ENCODE peak calls at places on chromosomes 12 and 14, in four cellular contexts. One of them, this sample, is unnamed.

GRCh38 chr14:100617715-100618693 is 30.8 kb upstream of the BEGAIN start:
- DNase-seq in WTC11: no peak
- DNase-seq in GM12878: no peak
- DNase-seq in HepG2: no peak
- DNase-seq in this sample: no peak

GRCh38 chr14:64459737-64460136 is 5.6 kb upstream of the AKAP5 start:
- DNase-seq in WTC11: no peak
- DNase-seq in GM12878: no peak
- DNase-seq in HepG2: no peak
- DNase-seq in this sample: no peak

GRCh38 chr12:52063986-52064649 is 5.7 kb upstream of the ATG101 start:
- DNase-seq in WTC11: no peak
- DNase-seq in GM12878: no peak
- DNase-seq in HepG2: no peak
- DNase-seq in this sample: peak

GRCh38 chr14:52272375-52272774 is 4.9 kb downstream of the PTGDR start:
- DNase-seq in WTC11: peak
- DNase-seq in GM12878: no peak
- DNase-seq in HepG2: no peak
- DNase-seq in this sample: no peak

GRCh38 chr12:57360468-57360867 is 70.4 kb downstream of the R3HDM2 start:
- DNase-seq in WTC11: no peak
- DNase-seq in GM12878: no peak
- DNase-seq in HepG2: no peak
- DNase-seq in this sample: no peak

GRCh38 chr12:2403221-2403976 is 350.6 kb downstream of the CACNA1C start:
- DNase-seq in WTC11: no peak
- DNase-seq in GM12878: no peak
- DNase-seq in HepG2: no peak
- DNase-seq in this sample: no peak

GRCh38 chr12:42070056-42070455 is 74.6 kb downstream of the GXYLT1 start:
- DNase-seq in WTC11: no peak
- DNase-seq in GM12878: no peak
- DNase-seq in HepG2: no peak
- DNase-seq in this sample: no peak

GRCh38 chr12:65605019-65605418 is 219.3 kb upstream of the HMGA2 start:
- DNase-seq in WTC11: no peak
- DNase-seq in GM12878: no peak
- DNase-seq in HepG2: no peak
- DNase-seq in this sample: no peak

GRCh38 chr14:95038521-95039250 is 118.6 kb downstream of the DICER1 start:
- DNase-seq in WTC11: no peak
- DNase-seq in GM12878: no peak
- DNase-seq in HepG2: no peak
- DNase-seq in this sample: no peak

GRCh38 chr12:88570103-88570502 is 10.2 kb downstream of the KITLG start:
- DNase-seq in WTC11: no peak
- DNase-seq in GM12878: no peak
- DNase-seq in HepG2: no peak
- DNase-seq in this sample: no peak

GRCh38 chr14:71432334-71432733 is 499.9 kb upstream of the RGS6 start:
- DNase-seq in WTC11: no peak
- DNase-seq in GM12878: no peak
- DNase-seq in HepG2: no peak
- DNase-seq in this sample: no peak

GRCh38 chr12:1803736-1804135 is 16.6 kb upstream of the LRTM2 start:
- DNase-seq in WTC11: no peak
- DNase-seq in GM12878: no peak
- DNase-seq in HepG2: no peak
- DNase-seq in this sample: no peak

GRCh38 chr14:33855672-33856071 is 95.2 kb downstream of the EGLN3 start:
- DNase-seq in WTC11: no peak
- DNase-seq in GM12878: no peak
- DNase-seq in HepG2: no peak
- DNase-seq in this sample: no peak

GRCh38 chr12:47222592-47222959 is 142.8 kb upstream of the AMIGO2 start:
- DNase-seq in WTC11: peak
- DNase-seq in GM12878: no peak
- DNase-seq in HepG2: no peak
- DNase-seq in this sample: no peak

GRCh38 chr12:16530268-16530865 is 75.6 kb downstream of the LMO3 start:
- DNase-seq in WTC11: no peak
- DNase-seq in GM12878: no peak
- DNase-seq in HepG2: no peak
- DNase-seq in this sample: no peak

GRCh38 chr12:8687846-8688601 is 9.8 kb upstream of the RIMKLB start:
- DNase-seq in WTC11: no peak
- DNase-seq in GM12878: no peak
- DNase-seq in HepG2: no peak
- DNase-seq in this sample: no peak

GRCh38 chr14:99508896-99509629 is 27.9 kb downstream of the CCNK start:
- DNase-seq in WTC11: no peak
- DNase-seq in GM12878: no peak
- DNase-seq in HepG2: no peak
- DNase-seq in this sample: peak

GRCh38 chr12:95608252-95609033 is 57.2 kb upstream of the USP44 start:
- DNase-seq in WTC11: peak
- DNase-seq in GM12878: no peak
- DNase-seq in HepG2: peak
- DNase-seq in this sample: no peak

GRCh38 chr12:4353785-4354208 is 25.7 kb downstream of the FGF23 start:
- DNase-seq in WTC11: peak
- DNase-seq in GM12878: no peak
- DNase-seq in HepG2: no peak
- DNase-seq in this sample: peak

GRCh38 chr14:28761438-28762289 is 4.9 kb upstream of the FOXG1 start:
- DNase-seq in WTC11: no peak
- DNase-seq in GM12878: no peak
- DNase-seq in HepG2: no peak
- DNase-seq in this sample: no peak

GRCh38 chr14:100771121-100771800 is 44.6 kb downstream of the DLK1 start:
- DNase-seq in WTC11: no peak
- DNase-seq in GM12878: no peak
- DNase-seq in HepG2: peak
- DNase-seq in this sample: peak

GRCh38 chr12:13002301-13003097 is 2.4 kb upstream of the HEBP1 start:
- DNase-seq in WTC11: no peak
- DNase-seq in GM12878: no peak
- DNase-seq in HepG2: no peak
- DNase-seq in this sample: no peak
- TF ChIP-seq NR2C2 in WTC11: no peak
- TF ChIP-seq NR2C2 in GM12878: no peak
- TF ChIP-seq NR2C2 in HepG2: no peak
- TF ChIP-seq NR2C2 in this sample: no peak

GRCh38 chr14:70177092-70177491 is 11.7 kb downstream of the SLC8A3 start:
- DNase-seq in WTC11: no peak
- DNase-seq in GM12878: no peak
- DNase-seq in HepG2: no peak
- DNase-seq in this sample: no peak

GRCh38 chr14:70180718-70181117 is 8.0 kb downstream of the SLC8A3 start:
- DNase-seq in WTC11: no peak
- DNase-seq in GM12878: no peak
- DNase-seq in HepG2: no peak
- DNase-seq in this sample: no peak

GRCh38 chr14:70186826-70187483 is 1.8 kb downstream of the SLC8A3 start:
- DNase-seq in WTC11: peak
- DNase-seq in GM12878: no peak
- DNase-seq in HepG2: no peak
- DNase-seq in this sample: no peak

GRCh38 chr14:70183991-70184390 is 4.8 kb downstream of the SLC8A3 start:
- DNase-seq in WTC11: no peak
- DNase-seq in GM12878: no peak
- DNase-seq in HepG2: no peak
- DNase-seq in this sample: no peak

DNA sequence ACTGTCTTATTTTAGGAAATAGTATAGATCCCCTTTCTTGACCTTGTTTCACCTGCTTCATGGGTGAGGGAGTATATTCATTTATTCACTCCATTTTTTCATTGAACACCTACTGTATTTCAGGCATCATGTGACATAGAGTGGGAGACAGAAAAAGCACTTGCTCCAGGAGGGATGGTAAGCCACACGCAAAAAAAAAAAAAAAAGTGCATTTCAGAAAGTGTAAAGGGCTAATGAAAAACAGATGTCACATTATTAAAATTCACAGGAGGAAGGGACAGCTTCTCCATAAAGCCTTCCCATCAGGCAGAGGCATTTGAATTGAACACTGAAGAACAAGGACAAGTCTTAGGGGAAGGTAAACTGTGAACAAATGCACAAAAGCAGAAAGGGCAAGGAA is 7.5 kb downstream of the SLC8A3 start:
- DNase-seq in WTC11: no peak
- DNase-seq in GM12878: no peak
- DNase-seq in HepG2: no peak
- DNase-seq in this sample: no peak
- TF ChIP-seq NR2C2 in WTC11: no peak
- TF ChIP-seq NR2C2 in GM12878: no peak
- TF ChIP-seq NR2C2 in HepG2: no peak
- TF ChIP-seq NR2C2 in this sample: no peak

GRCh38 chr12:130280226-130280625 is 57.5 kb upstream of the PIWIL1 start:
- DNase-seq in WTC11: no peak
- DNase-seq in GM12878: no peak
- DNase-seq in HepG2: no peak
- DNase-seq in this sample: no peak
- TF ChIP-seq NR2C2 in WTC11: no peak
- TF ChIP-seq NR2C2 in GM12878: no peak
- TF ChIP-seq NR2C2 in HepG2: no peak
- TF ChIP-seq NR2C2 in this sample: no peak

GRCh38 chr12:113169697-113170096 is 15.6 kb downstream of the DDX54 start:
- DNase-seq in WTC11: no peak
- DNase-seq in GM12878: no peak
- DNase-seq in HepG2: no peak
- DNase-seq in this sample: no peak
- TF ChIP-seq NR2C2 in WTC11: no peak
- TF ChIP-seq NR2C2 in GM12878: no peak
- TF ChIP-seq NR2C2 in HepG2: no peak
- TF ChIP-seq NR2C2 in this sample: no peak

GRCh38 chr12:69789351-69789750 is 35.7 kb upstream of the MYRFL start:
- DNase-seq in WTC11: no peak
- DNase-seq in GM12878: no peak
- DNase-seq in HepG2: no peak
- DNase-seq in this sample: no peak
- TF ChIP-seq NR2C2 in WTC11: no peak
- TF ChIP-seq NR2C2 in GM12878: no peak
- TF ChIP-seq NR2C2 in HepG2: no peak
- TF ChIP-seq NR2C2 in this sample: no peak

DNA sequence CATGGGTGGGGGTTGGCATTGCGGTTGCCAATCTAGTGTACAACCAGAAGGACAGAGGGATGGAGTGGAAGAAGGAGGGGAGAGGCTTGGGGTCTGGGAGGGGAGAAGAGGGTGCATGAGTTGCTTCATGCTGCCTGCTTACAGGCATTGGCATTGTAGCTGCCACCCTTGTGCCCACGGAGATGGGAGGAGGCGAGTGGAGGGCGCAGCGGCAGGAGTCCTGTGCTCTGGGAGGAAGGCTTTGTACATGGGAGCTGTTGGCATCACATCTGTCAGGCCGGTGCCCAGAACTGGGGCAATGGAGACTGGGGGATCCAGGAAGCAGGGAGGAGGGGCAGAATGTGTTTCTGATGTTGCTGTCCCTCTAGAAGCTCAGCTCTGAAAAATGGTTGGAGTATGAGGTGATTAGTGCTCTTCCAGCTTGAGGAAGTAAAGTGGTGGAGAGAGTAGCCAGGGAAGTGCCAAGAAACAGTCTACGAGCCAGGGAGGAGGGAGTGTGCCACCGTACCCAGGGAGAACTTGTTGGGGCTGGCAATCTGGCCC is 38.0 kb downstream of the ZFHX2 start:
- DNase-seq in WTC11: no peak
- DNase-seq in GM12878: no peak
- DNase-seq in HepG2: no peak
- DNase-seq in this sample: no peak
- TF ChIP-seq NR2C2 in WTC11: no peak
- TF ChIP-seq NR2C2 in GM12878: no peak
- TF ChIP-seq NR2C2 in HepG2: no peak
- TF ChIP-seq NR2C2 in this sample: no peak